ENCODE peak calls at places on chromosomes 1 and 21, in ten cellular contexts. One of them, this sample, is unnamed.

GRCh38 chr1:161096514-161096913 is 1.6 kb upstream of the KLHDC9 start:
- DNase-seq in HCEC 1CT: peak; percentile 78
- DNase-seq in CD14-positive monocyte: peak; percentile 65
- DNase-seq in GM03348: peak; percentile 79
- DNase-seq in activated CD8-positive, alpha-beta T cell treated with anti-CD3 and anti-CD28 coated beads, Interleukin-2, amount 10 ng/mL, durations not matched to agents 7 days and 5 days: no peak
- DNase-seq in HTR-8/SVneo: no peak
- DNase-seq in spleen: no peak
- DNase-seq in amygdala: no peak
- DNase-seq in GM18507: no peak
- DNase-seq in fibroblast of gingiva: peak; percentile 85
- DNase-seq in this sample: no peak

GRCh38 chr1:47235280-47235679 is 3.3 kb upstream of the TAL1 start:
- DNase-seq in GM18507: no peak
- DNase-seq in CD14-positive monocyte: no peak
- DNase-seq in HTR-8/SVneo: no peak
- DNase-seq in spleen: no peak
- DNase-seq in HCEC 1CT: no peak
- DNase-seq in fibroblast of gingiva: no peak
- DNase-seq in amygdala: peak; percentile 39
- DNase-seq in activated CD8-positive, alpha-beta T cell treated with anti-CD3 and anti-CD28 coated beads, Interleukin-2, amount 10 ng/mL, durations not matched to agents 7 days and 5 days: no peak
- DNase-seq in GM03348: no peak
- DNase-seq in this sample: no peak

GRCh38 chr1:182069028-182069466 is 7.5 kb upstream of the ZNF648 start:
- DNase-seq in HCEC 1CT: no peak
- DNase-seq in spleen: no peak
- DNase-seq in GM18507: no peak
- DNase-seq in CD14-positive monocyte: no peak
- DNase-seq in fibroblast of gingiva: no peak
- DNase-seq in activated CD8-positive, alpha-beta T cell treated with anti-CD3 and anti-CD28 coated beads, Interleukin-2, amount 10 ng/mL, durations not matched to agents 7 days and 5 days: peak; percentile 42
- DNase-seq in GM03348: peak; percentile 64
- DNase-seq in amygdala: peak; percentile 25
- DNase-seq in HTR-8/SVneo: peak; percentile 63
- DNase-seq in this sample: no peak

GRCh38 chr1:3051270-3052268 is 17.4 kb upstream of the PRDM16 start:
- DNase-seq in HTR-8/SVneo: no peak
- DNase-seq in fibroblast of gingiva: no peak
- DNase-seq in HCEC 1CT: no peak
- DNase-seq in spleen: no peak
- DNase-seq in GM03348: no peak
- DNase-seq in CD14-positive monocyte: peak; percentile 40
- DNase-seq in amygdala: no peak
- DNase-seq in activated CD8-positive, alpha-beta T cell treated with anti-CD3 and anti-CD28 coated beads, Interleukin-2, amount 10 ng/mL, durations not matched to agents 7 days and 5 days: no peak
- DNase-seq in GM18507: no peak
- DNase-seq in this sample: no peak

GRCh38 chr1:165816157-165816556 is 11.3 kb upstream of the UCK2 start:
- DNase-seq in fibroblast of gingiva: no peak
- DNase-seq in GM03348: no peak
- DNase-seq in HCEC 1CT: no peak
- DNase-seq in amygdala: no peak
- DNase-seq in activated CD8-positive, alpha-beta T cell treated with anti-CD3 and anti-CD28 coated beads, Interleukin-2, amount 10 ng/mL, durations not matched to agents 7 days and 5 days: no peak
- DNase-seq in HTR-8/SVneo: no peak
- DNase-seq in GM18507: no peak
- DNase-seq in CD14-positive monocyte: no peak
- DNase-seq in spleen: no peak
- DNase-seq in this sample: no peak

GRCh38 chr1:172004671-172005070 is 163.4 kb downstream of the DNM3 start:
- DNase-seq in GM18507: no peak
- DNase-seq in amygdala: no peak
- DNase-seq in GM03348: no peak
- DNase-seq in CD14-positive monocyte: no peak
- DNase-seq in HTR-8/SVneo: no peak
- DNase-seq in fibroblast of gingiva: peak; percentile 6
- DNase-seq in HCEC 1CT: no peak
- DNase-seq in spleen: no peak
- DNase-seq in activated CD8-positive, alpha-beta T cell treated with anti-CD3 and anti-CD28 coated beads, Interleukin-2, amount 10 ng/mL, durations not matched to agents 7 days and 5 days: no peak
- DNase-seq in this sample: no peak

GRCh38 chr1:28091043-28091781 is 2.8 kb upstream of the EYA3 start:
- DNase-seq in fibroblast of gingiva: peak; percentile 47
- DNase-seq in HTR-8/SVneo: peak; percentile 53
- DNase-seq in spleen: peak; percentile 84
- DNase-seq in amygdala: peak; percentile 57
- DNase-seq in HCEC 1CT: peak; percentile 56
- DNase-seq in CD14-positive monocyte: peak; percentile 77
- DNase-seq in activated CD8-positive, alpha-beta T cell treated with anti-CD3 and anti-CD28 coated beads, Interleukin-2, amount 10 ng/mL, durations not matched to agents 7 days and 5 days: peak; percentile 90
- DNase-seq in GM03348: peak; percentile 74
- DNase-seq in GM18507: no peak
- DNase-seq in this sample: peak; percentile 64

GRCh38 chr1:235920596-235921375 is 54.1 kb upstream of the LYST start:
- DNase-seq in CD14-positive monocyte: no peak
- DNase-seq in HTR-8/SVneo: no peak
- DNase-seq in HCEC 1CT: no peak
- DNase-seq in amygdala: no peak
- DNase-seq in spleen: no peak
- DNase-seq in activated CD8-positive, alpha-beta T cell treated with anti-CD3 and anti-CD28 coated beads, Interleukin-2, amount 10 ng/mL, durations not matched to agents 7 days and 5 days: no peak
- DNase-seq in GM18507: no peak
- DNase-seq in GM03348: no peak
- DNase-seq in fibroblast of gingiva: peak; percentile 74
- DNase-seq in this sample: no peak

GRCh38 chr1:88920845-88921244 is 29.5 kb upstream of the GTF2B start:
- DNase-seq in HTR-8/SVneo: no peak
- DNase-seq in HCEC 1CT: no peak
- DNase-seq in fibroblast of gingiva: no peak
- DNase-seq in CD14-positive monocyte: no peak
- DNase-seq in amygdala: no peak
- DNase-seq in GM03348: no peak
- DNase-seq in activated CD8-positive, alpha-beta T cell treated with anti-CD3 and anti-CD28 coated beads, Interleukin-2, amount 10 ng/mL, durations not matched to agents 7 days and 5 days: no peak
- DNase-seq in GM18507: no peak
- DNase-seq in spleen: no peak
- DNase-seq in this sample: no peak

GRCh38 chr21:45102391-45102932 is 28.1 kb downstream of the ADARB1 start:
- DNase-seq in HCEC 1CT: peak; percentile 65
- DNase-seq in GM18507: no peak
- DNase-seq in activated CD8-positive, alpha-beta T cell treated with anti-CD3 and anti-CD28 coated beads, Interleukin-2, amount 10 ng/mL, durations not matched to agents 7 days and 5 days: no peak
- DNase-seq in HTR-8/SVneo: peak; percentile 80
- DNase-seq in amygdala: no peak
- DNase-seq in CD14-positive monocyte: no peak
- DNase-seq in GM03348: peak; percentile 82
- DNase-seq in spleen: no peak
- DNase-seq in fibroblast of gingiva: peak; percentile 78
- DNase-seq in this sample: no peak

This sample was measured in T-helper 2 cell treated with Interferon-gamma antibody and Interleukin-4, amounts not matched to agents 5 μg/mL and 100 μg/mL, for 36 hours.